ENCODE peak calls at places on chromosomes 5 and 9, in ten cellular contexts. One of them, this sample, is unnamed.

GRCh38 chr5:37197340-37198050 is 51.7 kb downstream of the CPLANE1 start:
- DNase-seq in NCI-H510A treated with DMSO at 0.1 percent for 48 hours: no peak
- DNase-seq in germinal center: peak; percentile 19
- DNase-seq in activated CD4-positive, alpha-beta T cell treated with anti-CD3 and anti-CD28 coated beads, Interleukin-2, amount 50 U/mL, for 4 hours: no peak
- DNase-seq in fibroblast of pulmonary artery: peak; percentile 22
- DNase-seq in GM13977: peak; percentile 31
- DNase-seq in iris pigment epithelial cell: peak; percentile 53
- DNase-seq in heart right ventricle: no peak
- DNase-seq in NCI-H2029 treated with DMSO at 0.1 percent for 48 hours: no peak
- DNase-seq in fibroblast of mammary gland: peak; percentile 18
- DNase-seq in this sample: no peak

GRCh38 chr5:36507332-36507952 is 99.0 kb upstream of the SLC1A3 start:
- DNase-seq in fibroblast of mammary gland: peak; percentile 77
- DNase-seq in activated CD4-positive, alpha-beta T cell treated with anti-CD3 and anti-CD28 coated beads, Interleukin-2, amount 50 U/mL, for 4 hours: peak; percentile 66
- DNase-seq in GM13977: peak; percentile 65
- DNase-seq in heart right ventricle: peak; percentile 72
- DNase-seq in NCI-H510A treated with DMSO at 0.1 percent for 48 hours: peak; percentile 54
- DNase-seq in fibroblast of pulmonary artery: peak; percentile 79
- DNase-seq in NCI-H2029 treated with DMSO at 0.1 percent for 48 hours: peak; percentile 28
- DNase-seq in germinal center: peak; percentile 71
- DNase-seq in iris pigment epithelial cell: peak; percentile 59
- DNase-seq in this sample: peak; percentile 77

GRCh38 chr5:167871091-167871490 is 420.4 kb upstream of the WWC1 start:
- DNase-seq in activated CD4-positive, alpha-beta T cell treated with anti-CD3 and anti-CD28 coated beads, Interleukin-2, amount 50 U/mL, for 4 hours: no peak
- DNase-seq in heart right ventricle: no peak
- DNase-seq in fibroblast of mammary gland: no peak
- DNase-seq in germinal center: no peak
- DNase-seq in fibroblast of pulmonary artery: no peak
- DNase-seq in iris pigment epithelial cell: no peak
- DNase-seq in GM13977: no peak
- DNase-seq in NCI-H510A treated with DMSO at 0.1 percent for 48 hours: no peak
- DNase-seq in NCI-H2029 treated with DMSO at 0.1 percent for 48 hours: no peak
- DNase-seq in this sample: no peak

GRCh38 chr5:111548992-111549649 is 36.8 kb upstream of the STARD4 start:
- DNase-seq in NCI-H2029 treated with DMSO at 0.1 percent for 48 hours: peak; percentile 63
- DNase-seq in GM13977: no peak
- DNase-seq in germinal center: no peak
- DNase-seq in heart right ventricle: no peak
- DNase-seq in fibroblast of pulmonary artery: no peak
- DNase-seq in NCI-H510A treated with DMSO at 0.1 percent for 48 hours: no peak
- DNase-seq in fibroblast of mammary gland: no peak
- DNase-seq in iris pigment epithelial cell: peak; percentile 16
- DNase-seq in activated CD4-positive, alpha-beta T cell treated with anti-CD3 and anti-CD28 coated beads, Interleukin-2, amount 50 U/mL, for 4 hours: no peak
- DNase-seq in this sample: peak; percentile 42

GRCh38 chr5:53303105-53303504 is 177.3 kb upstream of the FST start:
- DNase-seq in heart right ventricle: no peak
- DNase-seq in fibroblast of pulmonary artery: peak; percentile 58
- DNase-seq in NCI-H510A treated with DMSO at 0.1 percent for 48 hours: no peak
- DNase-seq in iris pigment epithelial cell: peak; percentile 82
- DNase-seq in fibroblast of mammary gland: peak; percentile 95
- DNase-seq in NCI-H2029 treated with DMSO at 0.1 percent for 48 hours: no peak
- DNase-seq in GM13977: no peak
- DNase-seq in germinal center: no peak
- DNase-seq in activated CD4-positive, alpha-beta T cell treated with anti-CD3 and anti-CD28 coated beads, Interleukin-2, amount 50 U/mL, for 4 hours: no peak
- DNase-seq in this sample: no peak

GRCh38 chr9:88826651-88827245 is 164.5 kb upstream of the S1PR3 start:
- DNase-seq in NCI-H2029 treated with DMSO at 0.1 percent for 48 hours: no peak
- DNase-seq in iris pigment epithelial cell: peak; percentile 73
- DNase-seq in fibroblast of mammary gland: peak; percentile 89
- DNase-seq in GM13977: no peak
- DNase-seq in activated CD4-positive, alpha-beta T cell treated with anti-CD3 and anti-CD28 coated beads, Interleukin-2, amount 50 U/mL, for 4 hours: no peak
- DNase-seq in germinal center: no peak
- DNase-seq in fibroblast of pulmonary artery: peak; percentile 81
- DNase-seq in heart right ventricle: no peak
- DNase-seq in NCI-H510A treated with DMSO at 0.1 percent for 48 hours: no peak
- DNase-seq in this sample: no peak

GRCh38 chr5:1016036-1016435 is 7.4 kb downstream of the NKD2 start:
- DNase-seq in activated CD4-positive, alpha-beta T cell treated with anti-CD3 and anti-CD28 coated beads, Interleukin-2, amount 50 U/mL, for 4 hours: no peak
- DNase-seq in germinal center: no peak
- DNase-seq in NCI-H510A treated with DMSO at 0.1 percent for 48 hours: no peak
- DNase-seq in heart right ventricle: no peak
- DNase-seq in GM13977: no peak
- DNase-seq in fibroblast of pulmonary artery: no peak
- DNase-seq in iris pigment epithelial cell: no peak
- DNase-seq in NCI-H2029 treated with DMSO at 0.1 percent for 48 hours: no peak
- DNase-seq in fibroblast of mammary gland: no peak
- DNase-seq in this sample: no peak

GRCh38 chr9:114621975-114622609 is 11.0 kb downstream of the TMEM268 start:
- DNase-seq in GM13977: no peak
- DNase-seq in germinal center: no peak
- DNase-seq in NCI-H2029 treated with DMSO at 0.1 percent for 48 hours: peak; percentile 39
- DNase-seq in NCI-H510A treated with DMSO at 0.1 percent for 48 hours: no peak
- DNase-seq in fibroblast of mammary gland: peak; percentile 87
- DNase-seq in heart right ventricle: peak; percentile 23
- DNase-seq in fibroblast of pulmonary artery: peak; percentile 90
- DNase-seq in iris pigment epithelial cell: peak; percentile 51
- DNase-seq in activated CD4-positive, alpha-beta T cell treated with anti-CD3 and anti-CD28 coated beads, Interleukin-2, amount 50 U/mL, for 4 hours: no peak
- DNase-seq in this sample: peak; percentile 62

GRCh38 chr9:136093331-136093986 is 1.6 kb downstream of the NACC2 start:
- DNase-seq in activated CD4-positive, alpha-beta T cell treated with anti-CD3 and anti-CD28 coated beads, Interleukin-2, amount 50 U/mL, for 4 hours: no peak
- DNase-seq in NCI-H2029 treated with DMSO at 0.1 percent for 48 hours: no peak
- DNase-seq in GM13977: no peak
- DNase-seq in heart right ventricle: no peak
- DNase-seq in fibroblast of pulmonary artery: no peak
- DNase-seq in iris pigment epithelial cell: no peak
- DNase-seq in germinal center: no peak
- DNase-seq in fibroblast of mammary gland: peak; percentile 21
- DNase-seq in NCI-H510A treated with DMSO at 0.1 percent for 48 hours: peak; percentile 26
- DNase-seq in this sample: peak; percentile 40

GRCh38 chr9:134570726-134571325 is 70.8 kb upstream of the COL5A1 start:
- DNase-seq in NCI-H2029 treated with DMSO at 0.1 percent for 48 hours: no peak
- DNase-seq in GM13977: no peak
- DNase-seq in activated CD4-positive, alpha-beta T cell treated with anti-CD3 and anti-CD28 coated beads, Interleukin-2, amount 50 U/mL, for 4 hours: no peak
- DNase-seq in germinal center: no peak
- DNase-seq in heart right ventricle: peak; percentile 2
- DNase-seq in fibroblast of pulmonary artery: no peak
- DNase-seq in iris pigment epithelial cell: no peak
- DNase-seq in NCI-H510A treated with DMSO at 0.1 percent for 48 hours: no peak
- DNase-seq in fibroblast of mammary gland: no peak
- DNase-seq in this sample: no peak

GRCh38 chr9:23698161-23698560 is 127.9 kb downstream of the ELAVL2 start:
- DNase-seq in germinal center: no peak
- DNase-seq in iris pigment epithelial cell: no peak
- DNase-seq in fibroblast of mammary gland: no peak
- DNase-seq in GM13977: no peak
- DNase-seq in NCI-H510A treated with DMSO at 0.1 percent for 48 hours: no peak
- DNase-seq in heart right ventricle: no peak
- DNase-seq in NCI-H2029 treated with DMSO at 0.1 percent for 48 hours: no peak
- DNase-seq in fibroblast of pulmonary artery: no peak
- DNase-seq in activated CD4-positive, alpha-beta T cell treated with anti-CD3 and anti-CD28 coated beads, Interleukin-2, amount 50 U/mL, for 4 hours: no peak
- DNase-seq in this sample: no peak

GRCh38 chr5:6457592-6457991 is 8.9 kb downstream of the UBE2QL1 start:
- DNase-seq in heart right ventricle: no peak
- DNase-seq in iris pigment epithelial cell: no peak
- DNase-seq in GM13977: no peak
- DNase-seq in activated CD4-positive, alpha-beta T cell treated with anti-CD3 and anti-CD28 coated beads, Interleukin-2, amount 50 U/mL, for 4 hours: no peak
- DNase-seq in fibroblast of pulmonary artery: no peak
- DNase-seq in NCI-H2029 treated with DMSO at 0.1 percent for 48 hours: no peak
- DNase-seq in NCI-H510A treated with DMSO at 0.1 percent for 48 hours: no peak
- DNase-seq in fibroblast of mammary gland: no peak
- DNase-seq in germinal center: no peak
- DNase-seq in this sample: no peak

GRCh38 chr9:131161585-131161984 is 36.2 kb downstream of the NUP214 start:
- DNase-seq in NCI-H510A treated with DMSO at 0.1 percent for 48 hours: no peak
- DNase-seq in fibroblast of mammary gland: no peak
- DNase-seq in heart right ventricle: no peak
- DNase-seq in iris pigment epithelial cell: no peak
- DNase-seq in activated CD4-positive, alpha-beta T cell treated with anti-CD3 and anti-CD28 coated beads, Interleukin-2, amount 50 U/mL, for 4 hours: no peak
- DNase-seq in germinal center: no peak
- DNase-seq in NCI-H2029 treated with DMSO at 0.1 percent for 48 hours: no peak
- DNase-seq in GM13977: no peak
- DNase-seq in fibroblast of pulmonary artery: no peak
- DNase-seq in this sample: peak; percentile 52

GRCh38 chr5:13510616-13511015 is 433.9 kb downstream of the DNAH5 start:
- DNase-seq in NCI-H510A treated with DMSO at 0.1 percent for 48 hours: no peak
- DNase-seq in heart right ventricle: no peak
- DNase-seq in iris pigment epithelial cell: no peak
- DNase-seq in activated CD4-positive, alpha-beta T cell treated with anti-CD3 and anti-CD28 coated beads, Interleukin-2, amount 50 U/mL, for 4 hours: no peak
- DNase-seq in fibroblast of pulmonary artery: no peak
- DNase-seq in GM13977: no peak
- DNase-seq in germinal center: no peak
- DNase-seq in NCI-H2029 treated with DMSO at 0.1 percent for 48 hours: no peak
- DNase-seq in fibroblast of mammary gland: no peak
- DNase-seq in this sample: no peak

GRCh38 chr9:133168432-133168831 is 4.7 kb upstream of the GBGT1 start:
- DNase-seq in activated CD4-positive, alpha-beta T cell treated with anti-CD3 and anti-CD28 coated beads, Interleukin-2, amount 50 U/mL, for 4 hours: no peak
- DNase-seq in heart right ventricle: no peak
- DNase-seq in germinal center: no peak
- DNase-seq in NCI-H2029 treated with DMSO at 0.1 percent for 48 hours: no peak
- DNase-seq in iris pigment epithelial cell: no peak
- DNase-seq in fibroblast of mammary gland: no peak
- DNase-seq in fibroblast of pulmonary artery: no peak
- DNase-seq in NCI-H510A treated with DMSO at 0.1 percent for 48 hours: no peak
- DNase-seq in GM13977: no peak
- DNase-seq in this sample: peak; percentile 63

GRCh38 chr5:42131081-42131480 is 206.0 kb downstream of the FBXO4 start:
- DNase-seq in GM13977: no peak
- DNase-seq in iris pigment epithelial cell: no peak
- DNase-seq in fibroblast of pulmonary artery: no peak
- DNase-seq in germinal center: no peak
- DNase-seq in fibroblast of mammary gland: no peak
- DNase-seq in NCI-H510A treated with DMSO at 0.1 percent for 48 hours: no peak
- DNase-seq in activated CD4-positive, alpha-beta T cell treated with anti-CD3 and anti-CD28 coated beads, Interleukin-2, amount 50 U/mL, for 4 hours: no peak
- DNase-seq in heart right ventricle: no peak
- DNase-seq in NCI-H2029 treated with DMSO at 0.1 percent for 48 hours: no peak
- DNase-seq in this sample: no peak

GRCh38 chr9:77210116-77210515 is 32.8 kb downstream of the VPS13A start:
- DNase-seq in germinal center: no peak
- DNase-seq in NCI-H2029 treated with DMSO at 0.1 percent for 48 hours: no peak
- DNase-seq in activated CD4-positive, alpha-beta T cell treated with anti-CD3 and anti-CD28 coated beads, Interleukin-2, amount 50 U/mL, for 4 hours: no peak
- DNase-seq in fibroblast of pulmonary artery: peak; percentile 10
- DNase-seq in iris pigment epithelial cell: peak; percentile 12
- DNase-seq in NCI-H510A treated with DMSO at 0.1 percent for 48 hours: no peak
- DNase-seq in heart right ventricle: no peak
- DNase-seq in fibroblast of mammary gland: no peak
- DNase-seq in GM13977: no peak
- DNase-seq in this sample: no peak

GRCh38 chr5:170076211-170076610 is 29.5 kb upstream of the FOXI1 start:
- DNase-seq in iris pigment epithelial cell: peak; percentile 36
- DNase-seq in NCI-H2029 treated with DMSO at 0.1 percent for 48 hours: no peak
- DNase-seq in germinal center: no peak
- DNase-seq in NCI-H510A treated with DMSO at 0.1 percent for 48 hours: no peak
- DNase-seq in fibroblast of pulmonary artery: no peak
- DNase-seq in fibroblast of mammary gland: peak; percentile 5
- DNase-seq in activated CD4-positive, alpha-beta T cell treated with anti-CD3 and anti-CD28 coated beads, Interleukin-2, amount 50 U/mL, for 4 hours: no peak
- DNase-seq in GM13977: no peak
- DNase-seq in heart right ventricle: no peak
- DNase-seq in this sample: no peak

GRCh38 chr9:1869843-1870242 is 145.3 kb upstream of the SMARCA2 start:
- DNase-seq in heart right ventricle: peak; percentile 6
- DNase-seq in iris pigment epithelial cell: peak; percentile 8
- DNase-seq in germinal center: peak; percentile 47
- DNase-seq in activated CD4-positive, alpha-beta T cell treated with anti-CD3 and anti-CD28 coated beads, Interleukin-2, amount 50 U/mL, for 4 hours: no peak
- DNase-seq in fibroblast of mammary gland: peak; percentile 12
- DNase-seq in NCI-H510A treated with DMSO at 0.1 percent for 48 hours: no peak
- DNase-seq in fibroblast of pulmonary artery: peak; percentile 6
- DNase-seq in GM13977: peak; percentile 27
- DNase-seq in NCI-H2029 treated with DMSO at 0.1 percent for 48 hours: no peak
- DNase-seq in this sample: peak; percentile 37

GRCh38 chr5:54320256-54320655 is 9.9 kb upstream of the ARL15 start:
- DNase-seq in germinal center: no peak
- DNase-seq in activated CD4-positive, alpha-beta T cell treated with anti-CD3 and anti-CD28 coated beads, Interleukin-2, amount 50 U/mL, for 4 hours: no peak
- DNase-seq in fibroblast of pulmonary artery: no peak
- DNase-seq in NCI-H510A treated with DMSO at 0.1 percent for 48 hours: no peak
- DNase-seq in fibroblast of mammary gland: no peak
- DNase-seq in GM13977: no peak
- DNase-seq in iris pigment epithelial cell: no peak
- DNase-seq in NCI-H2029 treated with DMSO at 0.1 percent for 48 hours: no peak
- DNase-seq in heart right ventricle: no peak
- DNase-seq in this sample: no peak

GRCh38 chr9:100577776-100578448 is at the start of gene CAVIN4:
- DNase-seq in GM13977: no peak
- DNase-seq in NCI-H2029 treated with DMSO at 0.1 percent for 48 hours: no peak
- DNase-seq in fibroblast of mammary gland: peak; percentile 55
- DNase-seq in germinal center: no peak
- DNase-seq in activated CD4-positive, alpha-beta T cell treated with anti-CD3 and anti-CD28 coated beads, Interleukin-2, amount 50 U/mL, for 4 hours: no peak
- DNase-seq in fibroblast of pulmonary artery: peak; percentile 33
- DNase-seq in heart right ventricle: peak; percentile 38
- DNase-seq in NCI-H510A treated with DMSO at 0.1 percent for 48 hours: no peak
- DNase-seq in iris pigment epithelial cell: peak; percentile 83
- DNase-seq in this sample: no peak

GRCh38 chr5:76025069-76025468 is 58.1 kb upstream of the SV2C start:
- DNase-seq in germinal center: no peak
- DNase-seq in iris pigment epithelial cell: no peak
- DNase-seq in fibroblast of pulmonary artery: no peak
- DNase-seq in NCI-H2029 treated with DMSO at 0.1 percent for 48 hours: no peak
- DNase-seq in NCI-H510A treated with DMSO at 0.1 percent for 48 hours: no peak
- DNase-seq in GM13977: no peak
- DNase-seq in activated CD4-positive, alpha-beta T cell treated with anti-CD3 and anti-CD28 coated beads, Interleukin-2, amount 50 U/mL, for 4 hours: no peak
- DNase-seq in fibroblast of mammary gland: no peak
- DNase-seq in heart right ventricle: no peak
- DNase-seq in this sample: no peak

This sample was measured in DMS53.